ENCODE peak calls at places on chromosome 4, in seven cellular contexts. U is heart left ventricle; L is CD8-positive, alpha-beta T cell; X is cardiac muscle cell; M is HCT116; S is psoas muscle; V is left lung. B is an unnamed sample.
A peak's percentile ranks its signal among the peaks of the same experiment; 100 is the strongest.

GRCh38 chr4:32025840-32026459 is 1305.8 kb downstream of the PCDH7 start:
- DNase-seq in V (no peak), M (peak; percentile 74), S (no peak), U (no peak), X (peak; percentile 82), L (no peak), B (no peak)

GRCh38 chr4:141432000-141432712 is 204.2 kb upstream of the IL15 start:
- DNase-seq in M (no peak), V (no peak), U (no peak), L (no peak), S (no peak), X (no peak), B (no peak)

GRCh38 chr4:71553605-71554004 is 214.8 kb downstream of the SLC4A4 start:
- DNase-seq in L (no peak), M (peak; percentile 10), V (no peak), X (peak; percentile 24), S (no peak), U (no peak), B (no peak)

GRCh38 chr4:40736910-40737309 is 12.8 kb upstream of the NSUN7 start:
- DNase-seq in S (no peak), L (no peak), U (no peak), V (no peak), M (peak; percentile 31), X (peak; percentile 38), B (no peak)

GRCh38 chr4:118941149-118941548 is 52.5 kb downstream of the SYNPO2 start:
- DNase-seq in X (no peak), M (no peak), L (no peak), V (no peak), S (no peak), U (peak; percentile 41), B (no peak)

GRCh38 chr4:169270810-169271691 is at the start of gene SH3RF1:
- DNase-seq in S (peak; percentile 94), U (peak; percentile 92), L (peak; percentile 15), X (peak; percentile 87), M (no peak), V (peak; percentile 94), B (peak; percentile 83)

GRCh38 chr4:130073145-130073790 is 977.3 kb downstream of the C4orf33 start:
- DNase-seq in S (no peak), U (no peak), V (no peak), M (no peak), X (no peak), L (no peak), B (no peak)

GRCh38 chr4:1296324-1297022 is 6.8 kb downstream of the MAEA start:
- DNase-seq in V (peak; percentile 54), U (no peak), S (peak; percentile 36), M (no peak), X (no peak), L (no peak), B (peak; percentile 61)

GRCh38 chr4:77155631-77156345 is 1.2 kb upstream of the CCNG2 start:
- DNase-seq in S (no peak), X (no peak), L (no peak), V (no peak), M (no peak), U (no peak), B (no peak)

GRCh38 chr4:79864470-79865190 is 208.4 kb downstream of the ANTXR2 start:
- DNase-seq in X (peak; percentile 66), V (no peak), M (no peak), S (no peak), U (no peak), L (no peak), B (no peak)

GRCh38 chr4:143488684-143489083 is 24.8 kb upstream of the SMARCA5 start:
- DNase-seq in V (no peak), X (no peak), M (no peak), S (no peak), L (no peak), U (no peak), B (no peak)

GRCh38 chr4:177087060-177087459 is 222.6 kb upstream of the NEIL3 start:
- DNase-seq in V (no peak), X (peak; percentile 11), S (no peak), M (no peak), U (no peak), L (no peak), B (no peak)

GRCh38 chr4:127143460-127144190 is 489.1 kb upstream of the INTU start:
- DNase-seq in S (no peak), L (no peak), V (no peak), M (no peak), U (no peak), X (no peak), B (no peak)

GRCh38 chr4:109816082-109816442 is 500 bp downstream of the GAR1 start:
- DNase-seq in L (peak; percentile 44), U (no peak), X (no peak), M (no peak), V (peak; percentile 73), S (peak; percentile 50), B (no peak)

GRCh38 chr4:186168750-186169149 is 22.6 kb upstream of the CYP4V2 start:
- DNase-seq in V (no peak), U (no peak), L (no peak), S (no peak), X (no peak), M (no peak), B (no peak)

GRCh38 chr4:84971319-84971932 is 4.9 kb upstream of the WDFY3 start:
- DNase-seq in L (no peak), X (peak; percentile 60), M (peak; percentile 26), S (no peak), U (no peak), V (no peak), B (no peak)

GRCh38 chr4:165383757-165384156 is 4.9 kb downstream of the CPE start:
- DNase-seq in M (no peak), S (no peak), X (no peak), U (no peak), L (no peak), V (no peak), B (no peak)

GRCh38 chr4:168710353-168710946 is 213.6 kb downstream of the PALLD start:
- DNase-seq in U (no peak), S (no peak), V (no peak), L (no peak), M (peak; percentile 29), X (peak; percentile 48), B (no peak)

GRCh38 chr4:183738081-183738673 is 79.1 kb downstream of the TRAPPC11 start:
- DNase-seq in X (no peak), S (no peak), V (no peak), M (no peak), U (peak; percentile 44), L (no peak), B (no peak)

GRCh38 chr4:90582087-90582486 is 454.9 kb downstream of the CCSER1 start:
- DNase-seq in X (peak; percentile 2), S (no peak), M (no peak), V (no peak), L (no peak), U (no peak), B (no peak)

GRCh38 chr4:90586799-90587198 is 459.6 kb downstream of the CCSER1 start:
- DNase-seq in L (no peak), M (no peak), U (no peak), S (no peak), X (no peak), V (no peak), B (no peak)
- H3K9me3 ChIP-seq in L (no peaks in the 10 kb centered on the region), M (no peaks in the 10 kb centered on the region), U (no peaks in the 10 kb centered on the region), S (peaks cover 4% of the 10 kb centered on the region), X (no peaks in the 10 kb centered on the region), V (peaks cover 10% of the 10 kb centered on the region), B (no peaks in the 10 kb centered on the region)

DNA sequence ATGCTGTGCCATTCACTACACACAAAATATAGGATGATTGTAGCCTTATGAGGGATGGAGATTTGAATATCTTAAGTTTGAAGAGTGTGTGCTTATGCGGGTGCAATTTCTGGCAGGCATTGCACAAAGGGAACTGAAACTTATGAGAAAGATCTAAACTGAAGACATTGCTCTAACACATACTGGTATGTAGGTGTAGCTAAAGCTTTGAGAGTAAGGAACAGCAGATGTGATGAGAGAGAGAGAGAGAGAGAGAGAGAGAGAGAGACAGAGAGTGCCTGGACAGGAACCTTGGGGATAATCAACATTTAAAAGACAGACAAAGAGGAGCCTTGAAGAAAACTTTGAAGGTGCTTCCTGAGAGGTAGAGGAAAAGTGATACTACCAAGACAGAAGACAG is 379.7 kb downstream of the SPRY1 start:
- DNase-seq in V (no peak), U (no peak), L (no peak), X (no peak), M (no peak), S (no peak), B (no peak)
- TF ChIP-seq CTCF in V (no peak), U (no peak), L (no peak), X (no peak), M (no peak), S (no peak), B (no peak)

DNA sequence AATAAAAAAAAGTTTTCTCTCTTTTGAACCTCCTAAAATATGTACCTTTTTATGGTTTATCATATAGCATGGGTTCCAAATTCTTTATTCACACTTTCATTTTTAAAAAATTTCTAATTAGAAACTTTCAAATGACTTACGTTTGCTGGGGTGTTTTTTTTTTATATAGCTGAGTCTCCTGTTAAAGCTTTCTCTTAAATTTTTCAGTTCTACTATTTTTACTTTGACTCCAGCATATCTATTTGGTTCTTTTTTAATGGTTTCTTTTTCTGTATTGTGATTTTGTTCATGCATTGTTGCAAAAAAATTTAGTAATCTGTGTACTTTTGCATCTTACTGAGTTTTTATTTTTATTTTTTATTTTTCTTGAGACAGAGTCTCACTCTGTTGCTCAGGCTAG is 22.3 kb downstream of the ZNF718 start:
- DNase-seq in L (no peak), U (no peak), X (no peak), S (no peak), M (no peak), V (no peak), B (no peak)
- H3K9me3 ChIP-seq in L (peaks cover 60% of the 10 kb centered on the region), U (peaks cover 82% of the 10 kb centered on the region), X (peaks cover 4% of the 10 kb centered on the region), S (peaks cover 89% of the 10 kb centered on the region), M (peaks cover 4% of the 10 kb centered on the region), V (peaks cover 100% of the 10 kb centered on the region), B (peaks cover 48% of the 10 kb centered on the region)

GRCh38 chr4:172125438-172125837 is 312.2 kb downstream of the GALNTL6 start:
- DNase-seq in U (no peak), V (no peak), X (no peak), S (no peak), M (no peak), L (no peak), B (no peak)

GRCh38 chr4:172129593-172129992 is 316.4 kb downstream of the GALNTL6 start:
- DNase-seq in X (no peak), S (no peak), V (no peak), M (no peak), L (no peak), U (no peak), B (no peak)

GRCh38 chr4:172127168-172127567 is 314.0 kb downstream of the GALNTL6 start:
- DNase-seq in U (no peak), X (no peak), V (no peak), L (no peak), M (no peak), S (no peak), B (no peak)

GRCh38 chr4:172124656-172125308 is 311.6 kb downstream of the GALNTL6 start:
- DNase-seq in X (no peak), S (no peak), U (no peak), M (no peak), L (no peak), V (no peak), B (no peak)
- TF ChIP-seq CTCF in X (no peak), S (no peak), U (no peak), M (no peak), L (no peak), V (no peak), B (no peak)

GRCh38 chr4:29307755-29308154 is 1412.4 kb upstream of the PCDH7 start:
- DNase-seq in X (no peak), S (no peak), L (no peak), M (no peak), U (no peak), V (no peak), B (no peak)
- H3K9me3 ChIP-seq in X (no peaks in the 10 kb centered on the region), S (no peaks in the 10 kb centered on the region), L (no peaks in the 10 kb centered on the region), M (no peaks in the 10 kb centered on the region), U (no peaks in the 10 kb centered on the region), V (no peaks in the 10 kb centered on the region), B (no peaks in the 10 kb centered on the region)

GRCh38 chr4:108512615-108513505 is 107.5 kb upstream of the RPL34 start:
- DNase-seq in S (no peak), U (peak; percentile 28), L (peak; percentile 50), X (peak; percentile 81), M (no peak), V (peak; percentile 28), B (peak; percentile 53)
- TF ChIP-seq CTCF in S (no peak), U (peak; percentile 61), L (peak; percentile 53), X (peak; percentile 40), M (no peak), V (no peak), B (peak; percentile 68)